ENCODE peak calls at places on chromosomes 13 and 19, in six cellular contexts. F is mesothelial cell of epicardium, B is IMR-90, G is fibroblast of lung, N is epithelial cell of esophagus, C is GM13977. H is an unnamed sample.

GRCh38 chr13:21823949-21824348 is 153.1 kb downstream of the FGF9 start:
- DNase-seq in G (no peak), F (no peak), B (no peak), C (no peak), N (no peak), H (no peak)

GRCh38 chr13:74629985-74630384 is 495.8 kb upstream of the KLF12 start:
- DNase-seq in C (no peak), F (no peak), N (no peak), G (no peak), B (no peak), H (no peak)

GRCh38 chr19:55032170-55032569 is 5.9 kb downstream of the GP6 start:
- DNase-seq in B (no peak), F (no peak), G (no peak), C (no peak), N (no peak), H (no peak)

GRCh38 chr19:27740396-27740795 is 1472.6 kb downstream of the UQCRFS1 start:
- DNase-seq in C (no peak), N (no peak), F (no peak), B (no peak), G (no peak), H (no peak)

GRCh38 chr19:13962738-13963602 is 10.7 kb downstream of the DCAF15 start:
- DNase-seq in F (no peak), N (no peak), B (peak; percentile 60), G (peak; percentile 62), C (no peak), H (no peak)

GRCh38 chr19:428144-428543 is 19.2 kb upstream of the C2CD4C start:
- DNase-seq in C (no peak), G (no peak), B (no peak), N (no peak), F (no peak), H (no peak)

GRCh38 chr19:38693380-38694223 is 46.2 kb downstream of the ACTN4 start:
- DNase-seq in B (peak; percentile 63), G (peak; percentile 59), C (peak; percentile 70), N (peak; percentile 75), F (no peak), H (peak; percentile 55)

GRCh38 chr19:17005000-17005399 is 21.6 kb downstream of the CPAMD8 start:
- DNase-seq in F (no peak), B (no peak), C (no peak), G (no peak), N (no peak), H (no peak)

GRCh38 chr13:102901615-102902305 is 55.9 kb downstream of the ERCC5 start:
- DNase-seq in N (peak; percentile 56), B (peak; percentile 17), G (no peak), F (no peak), C (no peak), H (no peak)

GRCh38 chr13:50208826-50209335 is 193.6 kb downstream of the KCNRG start:
- DNase-seq in B (peak; percentile 76), G (peak; percentile 90), F (no peak), C (no peak), N (peak; percentile 45), H (peak; percentile 58)

GRCh38 chr13:46962286-46962941 is 65.6 kb upstream of the HTR2A start:
- DNase-seq in F (no peak), N (peak; percentile 55), G (peak; percentile 31), B (peak; percentile 73), C (peak; percentile 42), H (no peak)

GRCh38 chr19:50358483-50359431 is 6.7 kb downstream of the NAPSA start:
- DNase-seq in F (no peak), N (no peak), G (peak; percentile 51), C (peak; percentile 86), B (peak; percentile 20), H (no peak)

GRCh38 chr13:113077566-113077952 is 28.0 kb upstream of the F7 start:
- DNase-seq in N (no peak), F (no peak), G (no peak), C (no peak), B (no peak), H (no peak)

GRCh38 chr13:35489050-35489449 is 12.6 kb upstream of the MAB21L1 start:
- DNase-seq in C (no peak), G (no peak), F (no peak), B (no peak), N (no peak), H (no peak)

GRCh38 chr13:25920277-25920676 is 131.5 kb downstream of the SHISA2 start:
- DNase-seq in G (no peak), F (no peak), N (no peak), C (no peak), B (no peak), H (no peak)

GRCh38 chr13:25923217-25924085 is 128.4 kb downstream of the SHISA2 start:
- DNase-seq in G (no peak), B (no peak), N (peak; percentile 16), F (no peak), C (no peak), H (no peak)

GRCh38 chr13:25927363-25927762 is 124.5 kb downstream of the SHISA2 start:
- DNase-seq in B (no peak), N (peak; percentile 53), G (no peak), C (no peak), F (no peak), H (no peak)

GRCh38 chr13:25920931-25921330 is 130.9 kb downstream of the SHISA2 start:
- DNase-seq in C (no peak), N (no peak), B (no peak), F (no peak), G (no peak), H (no peak)

DNA sequence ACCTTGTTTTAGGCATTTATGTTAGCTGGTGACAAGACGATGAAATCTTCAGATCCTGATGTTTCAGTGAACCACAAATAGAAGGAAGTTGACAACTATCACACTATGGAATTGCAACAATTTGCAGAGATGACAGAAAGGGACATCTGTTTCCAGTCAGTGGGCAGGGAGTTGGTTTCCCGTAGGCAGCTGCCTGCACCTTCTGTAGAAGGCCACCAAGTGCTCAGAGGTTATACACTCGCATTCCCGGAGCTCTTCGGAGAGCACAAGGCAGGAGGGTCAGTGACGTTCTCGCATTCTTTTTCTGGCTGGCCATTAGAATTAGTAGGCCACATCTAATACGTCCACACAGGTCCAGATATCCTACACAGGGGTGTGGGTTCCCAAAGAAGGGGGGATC is 129.4 kb downstream of the SHISA2 start:
- DNase-seq in B (no peak), N (no peak), C (no peak), G (no peak), F (no peak), H (no peak)
- TF ChIP-seq CTCF in B (no peak), N (no peak), C (no peak), G (no peak), F (no peak), H (no peak)

GRCh38 chr13:70088926-70089325 is 18.7 kb upstream of the ATXN8OS start:
- DNase-seq in N (no peak), F (no peak), G (no peak), C (no peak), B (no peak), H (no peak)
- TF ChIP-seq CTCF in N (no peak), F (no peak), G (no peak), C (no peak), B (no peak), H (no peak)

DNA sequence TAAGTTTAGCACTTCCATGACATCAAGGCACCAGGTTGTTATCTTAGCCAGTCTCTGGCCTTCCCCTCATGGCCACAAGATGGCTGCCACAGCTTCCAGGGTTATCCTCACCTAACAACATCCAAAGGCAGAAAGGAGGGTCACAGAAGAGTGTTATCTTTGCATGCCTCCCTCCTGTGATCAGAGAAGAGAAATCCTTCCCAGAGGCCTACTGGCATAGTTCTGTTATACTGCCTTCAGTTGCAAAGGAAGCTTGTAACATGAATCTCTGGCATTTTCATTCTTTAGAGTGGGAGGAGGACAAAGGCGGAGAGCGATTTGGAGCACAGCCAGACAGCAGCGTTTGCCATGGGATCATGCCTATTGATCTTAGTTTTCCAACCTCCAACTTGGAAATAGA is 135.6 kb downstream of the DNAJC15 start:
- DNase-seq in N (no peak), B (peak; percentile 71), F (no peak), C (no peak), G (peak; percentile 65), H (no peak)
- TF ChIP-seq CTCF in N (peak; percentile 15), B (no peak), F (no peak), C (no peak), G (peak; percentile 29), H (no peak)

GRCh38 chr19:5052515-5052914 is 83.6 kb downstream of the KDM4B start:
- DNase-seq in F (no peak), B (no peak), G (no peak), C (no peak), N (no peak), H (no peak)
- TF ChIP-seq CTCF in F (no peak), B (no peak), G (no peak), C (no peak), N (no peak), H (no peak)

DNA sequence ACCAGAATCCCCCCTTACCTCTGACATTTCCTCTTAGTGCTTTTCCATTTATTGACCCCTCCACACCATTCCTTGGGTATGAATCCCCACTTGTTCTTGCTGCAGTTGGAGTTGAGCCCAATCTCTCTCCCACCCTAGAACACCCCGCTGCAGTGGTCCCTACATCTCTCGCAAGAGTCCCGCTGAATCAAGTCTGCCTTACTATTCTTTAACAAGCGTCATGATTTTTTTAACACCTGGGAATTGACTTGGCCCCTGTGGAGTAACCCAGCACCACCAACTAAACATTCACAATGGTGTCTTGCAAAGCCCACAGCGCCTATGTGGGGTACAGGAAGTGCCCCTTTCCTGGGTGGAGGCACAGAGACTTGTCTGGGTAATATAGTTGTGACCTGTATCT is 13.2 kb upstream of the ZNF599 start:
- DNase-seq in B (no peak), C (no peak), G (no peak), F (no peak), N (no peak), H (no peak)
- TF ChIP-seq CTCF in B (no peak), C (no peak), G (no peak), F (no peak), N (no peak), H (no peak)

GRCh38 chr19:47679922-47680857 is 33.0 kb upstream of the EHD2 start:
- DNase-seq in N (no peak), G (no peak), B (no peak), F (no peak), C (no peak), H (no peak)

GRCh38 chr19:47682939-47683338 is 30.3 kb upstream of the EHD2 start:
- DNase-seq in C (no peak), F (no peak), N (no peak), G (no peak), B (peak; percentile 24), H (no peak)

GRCh38 chr19:47681388-47681787 is 31.8 kb upstream of the EHD2 start:
- DNase-seq in G (no peak), C (no peak), F (no peak), B (no peak), N (no peak), H (no peak)

GRCh38 chr19:47680858-47681332 is 32.3 kb upstream of the EHD2 start:
- DNase-seq in F (no peak), N (no peak), C (no peak), B (no peak), G (no peak), H (no peak)

DNA sequence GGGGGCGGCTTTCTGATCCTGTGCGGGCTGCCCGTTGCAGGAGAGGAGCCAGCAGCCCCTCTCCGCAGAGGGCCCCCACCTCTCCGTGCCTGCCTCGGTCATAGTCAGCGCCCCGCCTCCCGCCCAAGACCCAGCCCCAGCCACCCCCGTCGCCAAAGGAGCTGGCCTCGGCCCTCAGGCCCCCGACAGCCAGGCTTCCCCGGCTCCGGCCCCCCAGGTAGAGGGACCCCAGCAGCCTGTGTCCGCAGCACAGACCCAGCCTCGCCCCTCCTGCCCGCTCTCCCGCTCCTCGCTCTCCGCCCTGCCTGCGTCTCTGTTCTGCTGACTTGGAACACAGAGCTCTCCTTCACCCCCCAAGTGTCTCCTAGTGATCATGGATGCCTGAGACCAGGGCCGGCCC is 31.3 kb upstream of the EHD2 start:
- DNase-seq in C (no peak), G (no peak), F (no peak), B (no peak), N (no peak), H (no peak)
- TF ChIP-seq CTCF in C (no peak), G (no peak), F (no peak), B (no peak), N (no peak), H (no peak)